ENCODE peak calls at places on chromosomes 2 and 18, in seven cellular contexts. Q, S, I, P, F, T and G are unnamed samples.

GRCh38 chr2:3868426-3868825 is 165.1 kb downstream of the DCDC2C start:
- DNase-seq in Q (no peak), S (no peak), I (no peak), P (no peak), F (no peak), T (no peak), G (no peak)

GRCh38 chr2:235910067-235910466 is 258.1 kb downstream of the GBX2 start:
- DNase-seq in Q (no peak), S (no peak), I (no peak), P (peak), F (no peak), T (no peak), G (no peak)

GRCh38 chr18:23972416-23972815 is 42.1 kb upstream of the TTC39C start:
- DNase-seq in Q (no peak), S (no peak), I (no peak), P (no peak), F (no peak), T (peak), G (no peak)

GRCh38 chr2:217672472-217672871 is 330.3 kb downstream of the TNS1 start:
- DNase-seq in Q (no peak), S (no peak), I (no peak), P (no peak), F (no peak), T (no peak), G (peak)

GRCh38 chr2:100017633-100018032 is 124.8 kb downstream of the AFF3 start:
- DNase-seq in Q (no peak), S (no peak), I (no peak), P (no peak), F (no peak), T (no peak), G (no peak)

GRCh38 chr2:12048551-12048950 is 302.1 kb downstream of the LPIN1 start:
- DNase-seq in Q (no peak), S (no peak), I (no peak), P (peak), F (peak), T (no peak), G (no peak)

GRCh38 chr18:70671889-70672551 is 383.2 kb downstream of the SOCS6 start:
- DNase-seq in Q (no peak), S (no peak), I (no peak), P (no peak), F (no peak), T (no peak), G (no peak)

GRCh38 chr2:100071350-100072043 is 70.9 kb downstream of the AFF3 start:
- DNase-seq in Q (no peak), S (peak), I (no peak), P (no peak), F (no peak), T (no peak), G (no peak)

GRCh38 chr2:110852541-110853263 is 120.3 kb downstream of the ACOXL start:
- DNase-seq in Q (no peak), S (no peak), I (no peak), P (no peak), F (no peak), T (no peak), G (no peak)

GRCh38 chr2:221495766-221496165 is 76.3 kb downstream of the EPHA4 start:
- DNase-seq in Q (no peak), S (no peak), I (no peak), P (no peak), F (no peak), T (no peak), G (no peak)

GRCh38 chr2:11839916-11840315 is 93.5 kb downstream of the LPIN1 start:
- DNase-seq in Q (no peak), S (no peak), I (no peak), P (no peak), F (no peak), T (no peak), G (no peak)

GRCh38 chr2:141557329-141558098 is 573.3 kb downstream of the LRP1B start:
- DNase-seq in Q (no peak), S (no peak), I (no peak), P (no peak), F (no peak), T (no peak), G (no peak)

GRCh38 chr2:237996041-237996593 is 29.3 kb downstream of the UBE2F start:
- DNase-seq in Q (no peak), S (no peak), I (no peak), P (no peak), F (no peak), T (no peak), G (no peak)

GRCh38 chr18:2139676-2140075 is 431.6 kb downstream of the METTL4 start:
- DNase-seq in Q (no peak), S (no peak), I (no peak), P (no peak), F (no peak), T (no peak), G (no peak)

GRCh38 chr2:207256476-207257207 is 90.9 kb upstream of the KLF7 start:
- DNase-seq in Q (no peak), S (no peak), I (no peak), P (no peak), F (peak), T (no peak), G (no peak)

GRCh38 chr18:27363918-27364317 is 178.8 kb upstream of the CHST9 start:
- DNase-seq in Q (no peak), S (peak), I (no peak), P (no peak), F (peak), T (no peak), G (peak)

GRCh38 chr18:48219429-48220145 is 189.6 kb downstream of the ZBTB7C start:
- DNase-seq in Q (no peak), S (no peak), I (no peak), P (no peak), F (no peak), T (no peak), G (peak)

GRCh38 chr2:44358498-44358897 is 2.8 kb downstream of the PREPL start:
- DNase-seq in Q (no peak), S (no peak), I (no peak), P (no peak), F (no peak), T (peak), G (no peak)

GRCh38 chr2:168697668-168698121 is 104.7 kb upstream of the NOSTRIN start:
- DNase-seq in Q (no peak), S (no peak), I (no peak), P (no peak), F (no peak), T (no peak), G (no peak)

GRCh38 chr2:118969734-118970395 is 27.9 kb downstream of the MARCO start:
- DNase-seq in Q (no peak), S (no peak), I (no peak), P (no peak), F (no peak), T (no peak), G (no peak)

GRCh38 chr2:54083440-54083839 is 32.0 kb upstream of the ACYP2 start:
- DNase-seq in Q (no peak), S (no peak), I (no peak), P (no peak), F (no peak), T (no peak), G (no peak)

GRCh38 chr2:33085646-33086045 is 138.9 kb downstream of the LTBP1 start:
- DNase-seq in Q (no peak), S (no peak), I (no peak), P (no peak), F (no peak), T (no peak), G (no peak)

GRCh38 chr18:13464432-13465125 is 246.0 kb downstream of the LDLRAD4 start:
- DNase-seq in Q (no peak), S (no peak), I (no peak), P (no peak), F (no peak), T (peak), G (no peak)

GRCh38 chr18:45201489-45201888 is 413.8 kb upstream of the SLC14A2 start:
- DNase-seq in Q (no peak), S (no peak), I (no peak), P (no peak), F (no peak), T (no peak), G (no peak)

GRCh38 chr2:41926614-41927580 is 120.9 kb upstream of the PKDCC start:
- DNase-seq in Q (no peak), S (no peak), I (no peak), P (no peak), F (no peak), T (no peak), G (no peak)

GRCh38 chr2:217941886-217942728 is 60.7 kb downstream of the TNS1 start:
- DNase-seq in Q (no peak), S (no peak), I (no peak), P (no peak), F (no peak), T (no peak), G (no peak)

GRCh38 chr2:175871331-175871730 is 130.7 kb downstream of the LNPK start:
- DNase-seq in Q (no peak), S (no peak), I (no peak), P (no peak), F (no peak), T (no peak), G (no peak)

GRCh38 chr2:128772671-128773070 is 454.0 kb upstream of the HS6ST1 start:
- DNase-seq in Q (no peak), S (no peak), I (no peak), P (no peak), F (no peak), T (no peak), G (no peak)

DNA sequence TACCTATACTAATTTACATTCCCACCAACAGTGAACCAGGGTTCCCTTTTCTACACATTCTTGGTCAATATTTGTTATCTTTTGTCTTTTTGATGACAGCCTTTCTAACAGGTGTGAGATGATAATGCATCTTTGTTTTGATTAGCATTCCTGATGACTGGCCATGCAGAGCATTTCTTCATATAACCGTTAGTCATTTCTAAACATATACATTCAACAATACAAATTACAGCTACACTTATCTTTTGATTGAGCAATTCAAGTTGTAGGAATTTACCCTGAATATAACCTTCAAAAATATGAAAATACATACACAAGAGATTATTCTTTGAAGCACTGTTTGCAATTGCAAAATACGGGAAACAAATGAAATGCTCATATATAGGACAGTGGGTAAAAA is 94.9 kb downstream of the TMEM131 start:
- DNase-seq in Q (no peak), S (no peak), I (no peak), P (no peak), F (no peak), T (no peak), G (no peak)
- TF ChIP-seq JUND in Q (no peak), S (no peak), I (no peak), P (no peak), F (no peak), T (no peak), G (no peak)

GRCh38 chr2:20144861-20145260 is 80.1 kb downstream of the SDC1 start:
- DNase-seq in Q (no peak), S (no peak), I (no peak), P (no peak), F (no peak), T (no peak), G (no peak)

GRCh38 chr2:20141056-20141762 is 83.7 kb downstream of the SDC1 start:
- DNase-seq in Q (peak), S (peak), I (no peak), P (peak), F (no peak), T (no peak), G (no peak)

GRCh38 chr2:20144196-20144595 is 80.7 kb downstream of the SDC1 start:
- DNase-seq in Q (no peak), S (no peak), I (no peak), P (no peak), F (no peak), T (no peak), G (no peak)

GRCh38 chr2:20141806-20142205 is 83.1 kb downstream of the SDC1 start:
- DNase-seq in Q (no peak), S (no peak), I (no peak), P (no peak), F (no peak), T (no peak), G (no peak)

GRCh38 chr2:20143263-20143662 is 81.7 kb downstream of the SDC1 start:
- DNase-seq in Q (no peak), S (no peak), I (no peak), P (no peak), F (no peak), T (no peak), G (no peak)
- TF ChIP-seq JUND in Q (no peak), S (no peak), I (no peak), P (no peak), F (no peak), T (no peak), G (no peak)

DNA sequence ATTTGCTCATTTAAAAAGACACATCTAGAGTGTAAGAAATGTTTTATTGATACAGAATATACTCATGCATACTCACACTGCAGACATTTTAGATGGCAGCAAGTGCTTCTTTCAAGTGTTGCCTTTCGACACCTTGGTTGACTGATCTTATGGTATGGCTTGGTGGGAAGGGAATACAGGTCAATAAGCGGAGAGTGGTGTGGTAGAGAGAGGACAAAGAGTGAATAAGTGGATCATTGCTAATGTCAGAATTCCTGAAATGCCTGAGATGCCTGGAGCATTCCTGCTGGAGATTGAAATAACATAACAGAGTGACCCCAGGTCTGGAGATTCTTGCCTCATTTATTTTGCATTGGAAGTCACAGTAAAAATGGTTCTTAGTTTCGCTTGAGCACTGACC is 76.7 kb downstream of the RND3 start:
- DNase-seq in Q (no peak), S (peak), I (peak), P (no peak), F (no peak), T (no peak), G (peak)
- TF ChIP-seq JUND in Q (no peak), S (no peak), I (peak), P (no peak), F (no peak), T (no peak), G (no peak)

GRCh38 chr2:233301248-233301647 is 6.4 kb upstream of the SAG start:
- DNase-seq in Q (no peak), S (no peak), I (no peak), P (no peak), F (no peak), T (no peak), G (no peak)

GRCh38 chr2:233300401-233300800 is 7.2 kb upstream of the SAG start:
- DNase-seq in Q (no peak), S (no peak), I (no peak), P (no peak), F (no peak), T (no peak), G (no peak)

GRCh38 chr2:233307565-233307964 is at the start of gene SAG:
- DNase-seq in Q (no peak), S (no peak), I (no peak), P (no peak), F (no peak), T (no peak), G (no peak)

GRCh38 chr2:233301811-233302210 is 5.8 kb upstream of the SAG start:
- DNase-seq in Q (no peak), S (no peak), I (no peak), P (no peak), F (no peak), T (no peak), G (no peak)

DNA sequence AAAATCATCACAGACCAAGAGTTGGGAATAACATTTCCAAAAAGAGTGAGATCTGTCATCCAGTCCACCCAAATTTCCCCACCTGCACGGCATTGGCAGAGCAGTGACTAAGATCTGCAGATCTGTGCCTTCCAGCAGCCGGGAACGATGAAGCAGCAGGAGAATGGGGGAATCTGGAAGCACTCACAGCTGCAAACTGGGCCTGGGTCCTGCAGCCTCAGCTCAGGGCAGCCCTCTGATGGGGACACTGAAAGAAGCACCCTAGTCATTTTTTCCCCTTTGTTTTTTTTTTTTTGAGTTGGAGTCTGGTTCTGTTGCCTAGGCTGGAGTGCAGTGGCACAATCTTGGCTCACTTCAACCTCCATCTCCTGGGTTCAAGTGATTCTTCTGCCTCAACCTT is 4.4 kb upstream of the SAG start:
- DNase-seq in Q (no peak), S (no peak), I (peak), P (no peak), F (no peak), T (no peak), G (no peak)
- TF ChIP-seq JUND in Q (no peak), S (no peak), I (no peak), P (no peak), F (no peak), T (no peak), G (no peak)

GRCh38 chr2:127103243-127104165 is 3.5 kb downstream of the BIN1 start:
- DNase-seq in Q (no peak), S (no peak), I (no peak), P (no peak), F (peak), T (no peak), G (no peak)
- TF ChIP-seq JUND in Q (no peak), S (no peak), I (no peak), P (no peak), F (no peak), T (no peak), G (no peak)

DNA sequence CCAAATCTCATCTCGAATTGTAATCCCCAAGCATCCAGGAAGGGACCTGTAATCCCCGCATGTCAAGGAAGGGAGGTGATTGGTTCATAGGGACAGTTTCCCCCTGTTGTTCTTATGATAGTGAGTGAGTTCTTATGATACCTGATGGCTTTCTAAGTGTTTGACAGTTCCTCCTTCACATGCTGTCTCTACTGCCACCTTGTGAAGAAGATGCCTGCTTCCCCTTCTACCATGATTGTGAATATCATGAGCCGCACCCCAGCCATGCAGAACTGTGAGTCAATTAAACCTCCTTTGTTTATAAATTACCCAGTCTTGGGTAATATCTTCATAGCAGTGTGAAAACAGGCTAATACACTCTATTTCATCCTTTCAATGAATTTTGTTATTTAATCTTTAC is 446.7 kb downstream of the RNF144A start:
- DNase-seq in Q (no peak), S (no peak), I (no peak), P (no peak), F (no peak), T (no peak), G (no peak)
- TF ChIP-seq JUND in Q (no peak), S (no peak), I (no peak), P (no peak), F (no peak), T (no peak), G (no peak)